ENCODE peak calls at places on chromosomes 3 and 15, in four cellular contexts. One of them, this sample, is unnamed.

GRCh38 chr15:91100561-91101355 is 701 bp downstream of the SV2B start:
- DNase-seq in GM12864: no peak
- DNase-seq in astrocyte of the cerebellum: no peak
- DNase-seq in IMR-90: peak
- DNase-seq in this sample: peak

GRCh38 chr15:59549826-59550225 is 61.8 kb upstream of the GCNT3 start:
- DNase-seq in GM12864: no peak
- DNase-seq in astrocyte of the cerebellum: no peak
- DNase-seq in IMR-90: no peak
- DNase-seq in this sample: no peak

GRCh38 chr3:173553635-173554280 is 156.2 kb downstream of the NLGN1 start:
- DNase-seq in GM12864: no peak
- DNase-seq in astrocyte of the cerebellum: peak
- DNase-seq in IMR-90: peak
- DNase-seq in this sample: peak

GRCh38 chr15:35206060-35206675 is 121.1 kb upstream of the NANOGP8 start:
- DNase-seq in GM12864: no peak
- DNase-seq in astrocyte of the cerebellum: no peak
- DNase-seq in IMR-90: peak
- DNase-seq in this sample: peak

GRCh38 chr3:12235691-12236090 is 53.2 kb upstream of the PPARG start:
- DNase-seq in GM12864: no peak
- DNase-seq in astrocyte of the cerebellum: no peak
- DNase-seq in IMR-90: peak
- DNase-seq in this sample: peak

GRCh38 chr15:92930061-92930460 is 29.9 kb downstream of the CHD2 start:
- DNase-seq in GM12864: no peak
- DNase-seq in astrocyte of the cerebellum: no peak
- DNase-seq in IMR-90: peak
- DNase-seq in this sample: no peak

GRCh38 chr15:39618063-39618823 is 37.4 kb downstream of the THBS1 start:
- DNase-seq in GM12864: no peak
- DNase-seq in astrocyte of the cerebellum: no peak
- DNase-seq in IMR-90: no peak
- DNase-seq in this sample: no peak

GRCh38 chr3:190586631-190587000 is 72.7 kb downstream of the IL1RAP start:
- DNase-seq in GM12864: no peak
- DNase-seq in astrocyte of the cerebellum: no peak
- DNase-seq in IMR-90: peak
- DNase-seq in this sample: peak

GRCh38 chr3:184176377-184177330 is 2.0 kb downstream of the AP2M1 start:
- DNase-seq in GM12864: no peak
- DNase-seq in astrocyte of the cerebellum: peak
- DNase-seq in IMR-90: peak
- DNase-seq in this sample: peak

GRCh38 chr3:188583476-188584161 is 429.7 kb downstream of the LPP start:
- DNase-seq in GM12864: no peak
- DNase-seq in astrocyte of the cerebellum: no peak
- DNase-seq in IMR-90: peak
- DNase-seq in this sample: no peak

GRCh38 chr3:182142928-182143327 is 431.2 kb downstream of the SOX2 start:
- DNase-seq in GM12864: no peak
- DNase-seq in astrocyte of the cerebellum: no peak
- DNase-seq in IMR-90: no peak
- DNase-seq in this sample: no peak

GRCh38 chr3:182136008-182136910 is 424.5 kb downstream of the SOX2 start:
- DNase-seq in GM12864: no peak
- DNase-seq in astrocyte of the cerebellum: no peak
- DNase-seq in IMR-90: no peak
- DNase-seq in this sample: no peak

GRCh38 chr3:182138388-182138787 is 426.7 kb downstream of the SOX2 start:
- DNase-seq in GM12864: no peak
- DNase-seq in astrocyte of the cerebellum: no peak
- DNase-seq in IMR-90: no peak
- DNase-seq in this sample: no peak

GRCh38 chr3:182143903-182144302 is 432.2 kb downstream of the SOX2 start:
- DNase-seq in GM12864: no peak
- DNase-seq in astrocyte of the cerebellum: no peak
- DNase-seq in IMR-90: no peak
- DNase-seq in this sample: no peak

GRCh38 chr3:182139627-182140357 is 428.1 kb downstream of the SOX2 start:
- DNase-seq in GM12864: no peak
- DNase-seq in astrocyte of the cerebellum: no peak
- DNase-seq in IMR-90: no peak
- DNase-seq in this sample: no peak
- TF ChIP-seq CTCF in GM12864: no peak
- TF ChIP-seq CTCF in astrocyte of the cerebellum: no peak
- TF ChIP-seq CTCF in IMR-90: no peak
- TF ChIP-seq CTCF in this sample: no peak

DNA sequence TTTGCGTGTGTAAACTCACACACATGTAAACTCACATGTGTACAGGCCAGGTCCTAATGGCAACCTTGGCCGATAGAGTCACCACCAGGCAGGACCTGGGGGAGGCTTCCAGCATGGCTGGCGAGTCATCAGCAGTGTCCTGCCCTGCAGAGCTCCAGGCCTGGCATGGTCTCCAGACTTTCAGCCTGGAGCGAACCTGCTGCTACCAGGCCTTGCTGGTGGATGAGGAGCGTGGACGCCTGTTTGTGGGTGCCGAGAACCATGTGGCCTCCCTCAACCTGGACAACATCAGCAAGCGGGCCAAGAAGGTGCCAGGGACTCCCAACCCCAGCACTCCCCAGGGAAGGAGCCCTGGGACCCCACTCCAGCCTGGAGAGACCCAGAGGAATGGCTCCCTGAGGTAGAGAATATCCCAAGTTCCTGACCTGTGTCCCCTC is 1.0 kb downstream of the SEMA3B start:
- DNase-seq in GM12864: no peak
- DNase-seq in astrocyte of the cerebellum: no peak
- DNase-seq in IMR-90: peak
- DNase-seq in this sample: peak
- H3K4me3 ChIP-seq in GM12864: no peak
- H3K4me3 ChIP-seq in astrocyte of the cerebellum: no peak
- H3K4me3 ChIP-seq in IMR-90: peak
- H3K4me3 ChIP-seq in this sample: no peak

DNA sequence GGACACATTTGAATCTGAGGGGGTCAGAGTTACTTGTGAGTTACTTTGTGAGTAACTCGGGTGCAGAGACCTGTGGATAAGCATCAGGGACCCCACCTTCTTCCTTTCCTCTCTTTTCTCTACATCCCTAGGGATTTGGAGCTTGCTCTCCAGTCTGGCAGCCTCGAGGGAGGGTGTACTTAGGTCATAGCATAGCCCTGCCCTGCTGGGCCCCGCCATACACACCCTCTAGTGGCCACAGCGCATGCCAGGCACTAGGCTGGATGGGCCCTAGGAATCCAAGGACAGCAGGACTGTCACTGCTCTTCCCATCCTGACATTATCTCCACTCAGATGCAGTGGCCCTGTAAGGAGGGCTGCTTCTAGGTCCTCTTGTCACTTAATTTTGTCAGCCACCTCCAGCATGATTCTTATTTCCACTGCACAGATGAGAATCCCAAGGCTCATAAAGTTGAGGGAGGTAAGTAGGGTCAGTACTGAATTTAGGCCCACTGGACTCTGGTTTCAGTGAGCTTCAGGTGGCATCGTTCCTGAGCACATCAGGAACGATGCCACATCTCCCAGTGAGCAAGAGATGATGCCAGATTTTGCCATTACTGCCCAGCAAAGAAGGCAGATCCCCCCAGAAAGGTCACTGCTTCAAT is 3.6 kb upstream of the SMAD6 start:
- DNase-seq in GM12864: no peak
- DNase-seq in astrocyte of the cerebellum: no peak
- DNase-seq in IMR-90: peak
- DNase-seq in this sample: peak
- TF ChIP-seq CTCF in GM12864: peak
- TF ChIP-seq CTCF in astrocyte of the cerebellum: peak
- TF ChIP-seq CTCF in IMR-90: peak
- TF ChIP-seq CTCF in this sample: peak

GRCh38 chr3:119033393-119034255 is 1.0 kb downstream of the IGSF11 start:
- DNase-seq in GM12864: no peak
- DNase-seq in astrocyte of the cerebellum: no peak
- DNase-seq in IMR-90: no peak
- DNase-seq in this sample: no peak
- H3K4me3 ChIP-seq in GM12864: no peak
- H3K4me3 ChIP-seq in astrocyte of the cerebellum: peak
- H3K4me3 ChIP-seq in IMR-90: no peak
- H3K4me3 ChIP-seq in this sample: no peak

GRCh38 chr3:138509586-138509985 is 75.2 kb downstream of the ESYT3 start:
- DNase-seq in GM12864: no peak
- DNase-seq in astrocyte of the cerebellum: no peak
- DNase-seq in IMR-90: peak
- DNase-seq in this sample: peak
- TF ChIP-seq CTCF in GM12864: no peak
- TF ChIP-seq CTCF in astrocyte of the cerebellum: no peak
- TF ChIP-seq CTCF in IMR-90: no peak
- TF ChIP-seq CTCF in this sample: no peak

GRCh38 chr15:63596666-63597032 is 538 bp upstream of the FBXL22 start:
- DNase-seq in GM12864: no peak
- DNase-seq in astrocyte of the cerebellum: no peak
- DNase-seq in IMR-90: no peak
- DNase-seq in this sample: peak
- H3K4me3 ChIP-seq in GM12864: no peak
- H3K4me3 ChIP-seq in astrocyte of the cerebellum: no peak
- H3K4me3 ChIP-seq in IMR-90: no peak
- H3K4me3 ChIP-seq in this sample: no peak

DNA sequence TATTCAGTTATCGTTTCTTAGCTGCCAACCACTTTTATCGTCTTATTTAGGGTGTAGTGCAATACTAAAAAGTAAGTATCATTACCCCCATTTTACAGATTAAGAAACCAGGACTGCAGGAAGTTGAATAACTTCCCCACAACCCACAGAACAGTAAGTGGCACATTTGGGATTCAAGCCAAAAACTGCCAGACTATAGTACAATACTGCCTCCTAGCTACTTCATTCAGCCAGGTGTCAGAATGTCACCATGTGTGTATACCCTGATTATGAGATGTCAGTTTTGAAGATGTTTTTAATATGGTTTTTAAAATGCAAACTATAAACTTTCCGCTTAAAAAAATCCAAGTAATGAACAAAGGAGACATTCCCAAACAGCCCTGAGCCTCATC is 74.2 kb upstream of the PROK2 start:
- DNase-seq in GM12864: no peak
- DNase-seq in astrocyte of the cerebellum: no peak
- DNase-seq in IMR-90: no peak
- DNase-seq in this sample: peak
- TF ChIP-seq CTCF in GM12864: peak
- TF ChIP-seq CTCF in astrocyte of the cerebellum: no peak
- TF ChIP-seq CTCF in IMR-90: peak
- TF ChIP-seq CTCF in this sample: no peak

GRCh38 chr3:112013058-112013783 is 14.5 kb downstream of the TAGLN3 start:
- DNase-seq in GM12864: peak
- DNase-seq in astrocyte of the cerebellum: peak
- DNase-seq in IMR-90: peak
- DNase-seq in this sample: peak
- H3K4me3 ChIP-seq in GM12864: no peak
- H3K4me3 ChIP-seq in astrocyte of the cerebellum: no peak
- H3K4me3 ChIP-seq in IMR-90: no peak
- H3K4me3 ChIP-seq in this sample: no peak

GRCh38 chr3:52291508-52292181 is 4.0 kb downstream of the GLYCTK start:
- DNase-seq in GM12864: no peak
- DNase-seq in astrocyte of the cerebellum: no peak
- DNase-seq in IMR-90: no peak
- DNase-seq in this sample: no peak
- TF ChIP-seq CTCF in GM12864: peak
- TF ChIP-seq CTCF in astrocyte of the cerebellum: peak
- TF ChIP-seq CTCF in IMR-90: peak
- TF ChIP-seq CTCF in this sample: peak

GRCh38 chr3:159273070-159273469 is 471.2 kb downstream of the MFSD1 start:
- DNase-seq in GM12864: no peak
- DNase-seq in astrocyte of the cerebellum: no peak
- DNase-seq in IMR-90: no peak
- DNase-seq in this sample: no peak
- H3K4me3 ChIP-seq in GM12864: no peak
- H3K4me3 ChIP-seq in astrocyte of the cerebellum: no peak
- H3K4me3 ChIP-seq in IMR-90: no peak
- H3K4me3 ChIP-seq in this sample: no peak

This sample was measured in fibroblast of pulmonary artery.